ENCODE peak calls at places on chromosomes 5 and 9, in ten cellular contexts. F is GM23248, N is IMR-90, K is H9, E is GM12878, P is fibroblast of lung, I is GM23338, Z is PC-3, G is H1, C is mammary epithelial cell. D is an unnamed sample. For H4K20me1, the result is how much of the 10 kb centered on the place peaks cover.

GRCh38 chr9:18438951-18439350 is 35.0 kb upstream of the ADAMTSL1 start:
- DNase-seq in F (peak), N (no peak), K (no peak), E (no peak), P (no peak), I (no peak), Z (no peak), G (no peak), C (no peak), D (no peak)

GRCh38 chr5:140250386-140250785 is 52.5 kb downstream of the PFDN1 start:
- DNase-seq in F (no peak), N (no peak), K (no peak), E (no peak), P (no peak), I (no peak), Z (no peak), G (no peak), C (no peak), D (no peak)

GRCh38 chr9:116030532-116030931 is 123.1 kb upstream of the PAPPA start:
- DNase-seq in F (no peak), N (peak), K (no peak), E (no peak), P (no peak), I (no peak), Z (no peak), G (no peak), C (no peak), D (peak)

GRCh38 chr5:56858777-56859442 is 43.6 kb downstream of the MAP3K1 start:
- DNase-seq in F (no peak), N (no peak), K (no peak), E (no peak), P (no peak), I (no peak), Z (no peak), G (no peak), C (no peak), D (no peak)

GRCh38 chr5:127871448-127872153 is 168.4 kb downstream of the CCDC192 start:
- DNase-seq in F (peak), N (no peak), K (no peak), E (no peak), P (no peak), I (no peak), Z (peak), G (no peak), C (peak), D (no peak)

GRCh38 chr9:105656131-105656921 is 5.9 kb upstream of the TAL2 start:
- DNase-seq in F (peak), N (no peak), K (peak), E (no peak), P (no peak), I (peak), Z (no peak), G (peak), C (peak), D (no peak)

GRCh38 chr9:33297455-33297854 is 7.1 kb downstream of the NFX1 start:
- DNase-seq in F (no peak), N (no peak), K (no peak), E (peak), P (no peak), I (no peak), Z (no peak), G (no peak), C (no peak), D (no peak)

GRCh38 chr5:86463339-86463738 is 154.4 kb upstream of the COX7C start:
- DNase-seq in F (no peak), N (no peak), K (peak), E (no peak), P (no peak), I (peak), Z (peak), G (no peak), C (no peak), D (no peak)

GRCh38 chr9:95504053-95504963 is 12.5 kb downstream of the PTCH1 start:
- DNase-seq in F (peak), N (peak), K (peak), E (no peak), P (peak), I (peak), Z (peak), G (peak), C (peak), D (no peak)

GRCh38 chr5:22734907-22735306 is 118.2 kb downstream of the CDH12 start:
- DNase-seq in F (no peak), N (no peak), K (no peak), E (no peak), P (no peak), I (no peak), Z (no peak), G (no peak), C (no peak), D (no peak)

GRCh38 chr5:178502401-178503100 is 87.6 kb downstream of the COL23A1 start:
- DNase-seq in F (no peak), N (no peak), K (no peak), E (no peak), P (peak), I (no peak), Z (peak), G (no peak), C (no peak), D (no peak)

GRCh38 chr5:3210531-3210930 is 385.1 kb upstream of the IRX1 start:
- DNase-seq in F (no peak), N (no peak), K (no peak), E (no peak), P (no peak), I (no peak), Z (no peak), G (no peak), C (no peak), D (no peak)

GRCh38 chr5:127863161-127863560 is 160.0 kb downstream of the CCDC192 start:
- DNase-seq in F (no peak), N (peak), K (no peak), E (no peak), P (no peak), I (no peak), Z (peak), G (no peak), C (no peak), D (no peak)

GRCh38 chr9:93645149-93645889 is 68.9 kb downstream of the PHF2 start:
- DNase-seq in F (no peak), N (no peak), K (no peak), E (no peak), P (no peak), I (no peak), Z (no peak), G (no peak), C (no peak), D (no peak)

GRCh38 chr5:122312670-122312988 is 592 bp downstream of the SNCAIP start:
- DNase-seq in F (peak), N (peak), K (peak), E (no peak), P (peak), I (peak), Z (no peak), G (no peak), C (peak), D (peak)

GRCh38 chr5:32388429-32389111 is 56.0 kb downstream of the ZFR start:
- DNase-seq in F (peak), N (peak), K (no peak), E (no peak), P (peak), I (no peak), Z (peak), G (no peak), C (peak), D (peak)

GRCh38 chr9:4237748-4238511 is 61.9 kb downstream of the GLIS3 start:
- DNase-seq in F (peak), N (no peak), K (peak), E (no peak), P (no peak), I (peak), Z (no peak), G (no peak), C (no peak), D (peak)

GRCh38 chr5:35924950-35925722 is 13.3 kb downstream of the CAPSL start:
- DNase-seq in F (peak), N (peak), K (peak), E (no peak), P (peak), I (peak), Z (peak), G (peak), C (peak), D (peak)

GRCh38 chr9:14843163-14843562 is 67.1 kb downstream of the FREM1 start:
- DNase-seq in F (no peak), N (no peak), K (no peak), E (no peak), P (no peak), I (no peak), Z (no peak), G (no peak), C (no peak), D (no peak)

GRCh38 chr9:124280176-124280691 is 22.5 kb downstream of the NEK6 start:
- DNase-seq in F (peak), N (peak), K (no peak), E (no peak), P (peak), I (no peak), Z (peak), G (no peak), C (no peak), D (peak)

GRCh38 chr5:111931658-111932057 is 174.7 kb upstream of the NREP start:
- DNase-seq in F (peak), N (no peak), K (no peak), E (no peak), P (no peak), I (no peak), Z (no peak), G (no peak), C (no peak), D (no peak)

DNA sequence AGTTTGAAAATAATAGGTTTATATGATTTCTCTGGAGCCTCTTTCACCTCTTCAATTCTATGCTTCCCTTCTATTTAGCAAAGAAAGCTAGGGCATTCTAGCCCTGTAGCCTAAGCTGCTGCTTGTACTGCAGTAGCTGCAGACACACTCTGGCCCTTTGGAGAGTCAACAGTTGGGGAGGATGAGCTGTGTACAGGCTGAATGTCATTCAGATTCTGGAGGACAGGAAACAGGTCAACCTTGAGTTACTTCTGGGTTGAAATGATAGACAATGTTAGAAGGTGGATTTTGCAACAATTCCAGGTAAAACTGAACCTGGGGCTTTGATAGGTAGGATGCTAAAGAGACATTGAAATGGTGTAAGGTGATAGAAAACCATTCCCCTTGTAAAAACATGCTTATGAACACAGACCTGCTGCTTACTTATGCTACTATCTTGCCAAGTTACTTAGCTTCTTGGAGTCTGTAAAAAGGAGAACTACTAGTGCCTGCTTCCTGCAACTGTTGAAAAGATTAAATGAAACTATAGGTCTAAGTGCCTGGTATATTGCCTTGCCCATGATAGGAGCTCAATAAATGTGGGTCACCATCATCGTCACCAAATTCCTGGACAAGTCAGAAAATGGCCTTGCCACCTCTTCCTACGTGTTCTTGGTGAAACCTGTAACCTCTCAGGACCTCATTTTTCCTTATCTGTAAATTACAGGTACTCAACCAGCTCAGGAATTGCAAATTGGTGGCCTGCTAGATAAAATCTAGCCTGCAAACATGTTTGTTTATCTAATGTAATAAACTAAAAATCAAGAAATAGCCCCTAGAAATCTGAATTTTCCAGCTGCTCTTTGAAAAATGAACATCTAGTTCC is 83.7 kb downstream of the GALNT10 start:
- DNase-seq in F (no peak), N (no peak), K (no peak), E (no peak), P (no peak), I (no peak), Z (no peak), G (no peak), C (no peak), D (no peak)
- H3K4me2 ChIP-seq in F (no peak), N (no peak), K (no peak), E (no peak), P (no peak), I (no peak), Z (no peak), G (no peak), C (no peak), D (no peak)

GRCh38 chr9:137924169-137924568 is 46.6 kb downstream of the CACNA1B start:
- DNase-seq in F (no peak), N (no peak), K (no peak), E (no peak), P (no peak), I (no peak), Z (no peak), G (no peak), C (no peak), D (no peak)
- H4K20me1 ChIP-seq in F (under half), N (under half), K (under half), E (under half), P (under half), I (under half), Z (under half), G (under half), C (under half), D (under half)

GRCh38 chr5:110760158-110760557 is 21.4 kb downstream of the SLC25A46 start:
- DNase-seq in F (no peak), N (no peak), K (no peak), E (no peak), P (no peak), I (no peak), Z (no peak), G (no peak), C (no peak), D (no peak)

GRCh38 chr5:110753620-110754019 is 14.8 kb downstream of the SLC25A46 start:
- DNase-seq in F (no peak), N (no peak), K (no peak), E (no peak), P (peak), I (no peak), Z (no peak), G (no peak), C (no peak), D (no peak)

GRCh38 chr5:110752953-110753352 is 14.1 kb downstream of the SLC25A46 start:
- DNase-seq in F (no peak), N (no peak), K (no peak), E (peak), P (no peak), I (no peak), Z (no peak), G (no peak), C (no peak), D (no peak)

GRCh38 chr5:110754181-110754580 is 15.4 kb downstream of the SLC25A46 start:
- DNase-seq in F (no peak), N (no peak), K (no peak), E (no peak), P (no peak), I (no peak), Z (no peak), G (no peak), C (no peak), D (no peak)

GRCh38 chr5:110757118-110757729 is 18.4 kb downstream of the SLC25A46 start:
- DNase-seq in F (peak), N (peak), K (no peak), E (no peak), P (peak), I (peak), Z (peak), G (no peak), C (peak), D (peak)
- H3K4me2 ChIP-seq in F (no peak), N (no peak), K (no peak), E (no peak), P (no peak), I (no peak), Z (no peak), G (no peak), C (no peak), D (no peak)

DNA sequence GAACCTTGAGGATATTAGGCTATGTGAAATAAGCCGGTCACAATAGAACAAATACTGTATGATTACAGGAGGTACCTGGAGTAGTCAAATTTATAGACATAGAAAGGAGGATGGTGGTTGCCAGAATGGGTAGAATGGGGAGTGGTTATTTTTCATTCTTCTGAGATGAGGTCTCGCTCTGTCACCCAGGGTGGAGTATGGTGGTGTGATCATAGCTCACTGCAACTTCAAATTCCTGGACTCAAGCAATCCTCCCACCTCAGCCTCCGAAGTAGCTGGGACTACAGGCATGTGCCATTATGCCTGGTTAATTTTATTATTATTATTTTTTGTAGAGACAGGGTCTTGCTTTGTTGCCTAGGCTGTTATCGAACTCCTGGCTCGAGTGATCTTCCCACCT is 27.1 kb downstream of the SH3PXD2B start:
- DNase-seq in F (peak), N (no peak), K (no peak), E (no peak), P (no peak), I (no peak), Z (no peak), G (no peak), C (no peak), D (no peak)
- H4K20me1 ChIP-seq in F (under half), N (half or more), K (under half), E (under half), P (under half), I (under half), Z (under half), G (under half), C (under half), D (half or more)

GRCh38 chr5:146206257-146206656 is 2.9 kb downstream of the RBM27 start:
- DNase-seq in F (no peak), N (no peak), K (no peak), E (no peak), P (no peak), I (no peak), Z (no peak), G (no peak), C (no peak), D (no peak)
- H3K4me2 ChIP-seq in F (no peak), N (no peak), K (no peak), E (peak), P (no peak), I (no peak), Z (peak), G (no peak), C (peak), D (peak)

GRCh38 chr9:109519366-109519765 is 21.3 kb upstream of the PTPN3 start:
- DNase-seq in F (no peak), N (no peak), K (no peak), E (no peak), P (no peak), I (no peak), Z (no peak), G (no peak), C (no peak), D (no peak)
- H4K20me1 ChIP-seq in F (under half), N (under half), K (under half), E (under half), P (under half), I (under half), Z (under half), G (under half), C (under half), D (under half)